ENCODE peak calls at places on chromosomes 4 and X, in four cellular contexts. W is fibroblast of lung, T is PC-3, H is H9. N is an unnamed sample.

GRCh38 chr4:55158957-55159356 is 33.6 kb upstream of the KDR start:
- DNase-seq in W (no peak), T (no peak), H (no peak), N (no peak)

GRCh38 chr4:104494822-104495559 is at the start of gene CXXC4:
- DNase-seq in W (peak; percentile 66), T (no peak), H (peak; percentile 87), N (peak; percentile 10)

GRCh38 chr4:128707864-128708263 is 101.6 kb upstream of the JADE1 start:
- DNase-seq in W (peak; percentile 44), T (peak; percentile 42), H (no peak), N (peak; percentile 25)

GRCh38 chr4:174757736-174758135 is 71.3 kb downstream of the GLRA3 start:
- DNase-seq in W (no peak), T (no peak), H (peak; percentile 42), N (no peak)

GRCh38 chrX:131081772-131082755 is 23.9 kb downstream of the ARHGAP36 start:
- DNase-seq in W (no peak), T (no peak), H (peak; percentile 42), N (no peak)

GRCh38 chrX:101691823-101692222 is 32.2 kb upstream of the ARMCX2 start:
- DNase-seq in W (no peak), T (no peak), H (no peak), N (no peak)

GRCh38 chr4:160129439-160129838 is 1026.6 kb downstream of the RAPGEF2 start:
- DNase-seq in W (no peak), T (peak; percentile 62), H (no peak), N (no peak)

GRCh38 chr4:127849505-127850234 is 31.0 kb upstream of the PLK4 start:
- DNase-seq in W (peak; percentile 12), T (no peak), H (no peak), N (no peak)

GRCh38 chr4:100605144-100605543 is 87.3 kb upstream of the EMCN start:
- DNase-seq in W (no peak), T (no peak), H (no peak), N (no peak)

GRCh38 chr4:120156115-120156718 is 89.6 kb upstream of the MAD2L1 start:
- DNase-seq in W (peak; percentile 89), T (peak; percentile 75), H (no peak), N (peak; percentile 80)

GRCh38 chr4:21649691-21650090 is 298.9 kb downstream of the KCNIP4 start:
- DNase-seq in W (no peak), T (no peak), H (no peak), N (no peak)

GRCh38 chrX:149312097-149312496 is 193.0 kb downstream of the IDS start:
- DNase-seq in W (no peak), T (no peak), H (no peak), N (no peak)

GRCh38 chrX:40644821-40645358 is 2.5 kb downstream of the CXorf38 start:
- DNase-seq in W (peak; percentile 73), T (peak; percentile 72), H (no peak), N (peak; percentile 74)

GRCh38 chr4:10115657-10116624 is 658 bp downstream of the WDR1 start:
- DNase-seq in W (no peak), T (peak; percentile 54), H (peak; percentile 75), N (no peak)

GRCh38 chr4:183770900-183771299 is 111.8 kb downstream of the TRAPPC11 start:
- DNase-seq in W (no peak), T (no peak), H (no peak), N (no peak)

GRCh38 chrX:118724775-118725174 is 2.6 kb upstream of the IL13RA1 start:
- DNase-seq in W (peak; percentile 42), T (peak; percentile 42), H (no peak), N (peak; percentile 56)

GRCh38 chr4:72744103-72744725 is 175.2 kb upstream of the ADAMTS3 start:
- DNase-seq in W (no peak), T (no peak), H (no peak), N (no peak)

GRCh38 chr4:88531549-88531948 is 8.0 kb upstream of the PYURF start:
- DNase-seq in W (peak; percentile 8), T (no peak), H (no peak), N (no peak)

GRCh38 chr4:152817331-152817730 is 37.6 kb downstream of the ARFIP1 start:
- DNase-seq in W (peak; percentile 11), T (no peak), H (no peak), N (peak; percentile 6)

GRCh38 chr4:152824561-152824960 is 44.8 kb downstream of the ARFIP1 start:
- DNase-seq in W (no peak), T (no peak), H (no peak), N (no peak)

GRCh38 chr4:152822323-152822722 is 42.6 kb downstream of the ARFIP1 start:
- DNase-seq in W (no peak), T (no peak), H (no peak), N (no peak)

GRCh38 chr4:152819026-152819645 is 39.4 kb downstream of the ARFIP1 start:
- DNase-seq in W (no peak), T (no peak), H (no peak), N (no peak)

GRCh38 chr4:152820073-152820472 is 40.3 kb downstream of the ARFIP1 start:
- DNase-seq in W (no peak), T (no peak), H (no peak), N (no peak)
- H3K4me1 ChIP-seq in W (no peaks in the 10 kb centered on the region), T (no peaks in the 10 kb centered on the region), H (no peaks in the 10 kb centered on the region), N (no peaks in the 10 kb centered on the region)

GRCh38 chrX:72124540-72125201 is 7.0 kb downstream of the RTL5 start:
- DNase-seq in W (no peak), T (no peak), H (no peak), N (no peak)

GRCh38 chrX:72125331-72126047 is 6.2 kb downstream of the RTL5 start:
- DNase-seq in W (no peak), T (no peak), H (no peak), N (no peak)

GRCh38 chrX:72127332-72127731 is 4.4 kb downstream of the RTL5 start:
- DNase-seq in W (no peak), T (no peak), H (no peak), N (no peak)

GRCh38 chrX:72126539-72127140 is 5.1 kb downstream of the RTL5 start:
- DNase-seq in W (peak; percentile 91), T (peak; percentile 86), H (peak; percentile 83), N (peak; percentile 80)

DNA sequence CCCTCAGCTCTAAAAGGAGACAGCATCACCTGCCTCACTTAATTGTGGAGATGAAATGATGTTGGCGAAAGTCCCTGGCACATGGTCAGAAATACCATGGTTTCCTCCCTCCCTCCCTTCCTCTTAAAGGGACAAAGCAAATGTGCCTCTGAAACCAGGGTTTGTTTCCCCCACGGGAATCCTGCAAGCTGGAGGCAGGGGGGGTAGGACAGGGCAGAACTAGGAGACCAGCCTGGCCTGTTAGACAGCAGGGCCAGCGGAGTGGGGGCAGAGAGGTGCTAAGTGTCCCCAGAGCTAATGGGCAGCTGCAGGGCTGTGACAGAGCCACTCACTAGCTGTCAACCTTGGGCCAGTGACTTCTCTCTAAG is 5.7 kb downstream of the RTL5 start:
- DNase-seq in W (no peak), T (no peak), H (no peak), N (no peak)
- H3K27ac ChIP-seq in W (peak overlapping the region; percentile 43), T (no peak overlapping the region), H (no peak overlapping the region), N (no peak overlapping the region)

GRCh38 chr4:84690481-84690880 is 107.6 kb downstream of the CDS1 start:
- DNase-seq in W (no peak), T (peak; percentile 67), H (no peak), N (peak; percentile 3)
- H3K4me2 ChIP-seq in W (peak overlapping the region; percentile 81), T (peak overlapping the region; percentile 93), H (no peak overlapping the region), N (peak overlapping the region; percentile 85)

GRCh38 chr4:2799444-2799911 is 6.6 kb downstream of the SH3BP2 start:
- DNase-seq in W (no peak), T (no peak), H (no peak), N (no peak)

GRCh38 chr4:2799971-2800690 is 7.2 kb downstream of the SH3BP2 start:
- DNase-seq in W (no peak), T (no peak), H (no peak), N (no peak)

GRCh38 chr4:2797545-2798305 is 4.8 kb downstream of the SH3BP2 start:
- DNase-seq in W (no peak), T (no peak), H (no peak), N (no peak)

GRCh38 chr4:2797188-2797544 is 4.3 kb downstream of the SH3BP2 start:
- DNase-seq in W (no peak), T (no peak), H (no peak), N (no peak)

DNA sequence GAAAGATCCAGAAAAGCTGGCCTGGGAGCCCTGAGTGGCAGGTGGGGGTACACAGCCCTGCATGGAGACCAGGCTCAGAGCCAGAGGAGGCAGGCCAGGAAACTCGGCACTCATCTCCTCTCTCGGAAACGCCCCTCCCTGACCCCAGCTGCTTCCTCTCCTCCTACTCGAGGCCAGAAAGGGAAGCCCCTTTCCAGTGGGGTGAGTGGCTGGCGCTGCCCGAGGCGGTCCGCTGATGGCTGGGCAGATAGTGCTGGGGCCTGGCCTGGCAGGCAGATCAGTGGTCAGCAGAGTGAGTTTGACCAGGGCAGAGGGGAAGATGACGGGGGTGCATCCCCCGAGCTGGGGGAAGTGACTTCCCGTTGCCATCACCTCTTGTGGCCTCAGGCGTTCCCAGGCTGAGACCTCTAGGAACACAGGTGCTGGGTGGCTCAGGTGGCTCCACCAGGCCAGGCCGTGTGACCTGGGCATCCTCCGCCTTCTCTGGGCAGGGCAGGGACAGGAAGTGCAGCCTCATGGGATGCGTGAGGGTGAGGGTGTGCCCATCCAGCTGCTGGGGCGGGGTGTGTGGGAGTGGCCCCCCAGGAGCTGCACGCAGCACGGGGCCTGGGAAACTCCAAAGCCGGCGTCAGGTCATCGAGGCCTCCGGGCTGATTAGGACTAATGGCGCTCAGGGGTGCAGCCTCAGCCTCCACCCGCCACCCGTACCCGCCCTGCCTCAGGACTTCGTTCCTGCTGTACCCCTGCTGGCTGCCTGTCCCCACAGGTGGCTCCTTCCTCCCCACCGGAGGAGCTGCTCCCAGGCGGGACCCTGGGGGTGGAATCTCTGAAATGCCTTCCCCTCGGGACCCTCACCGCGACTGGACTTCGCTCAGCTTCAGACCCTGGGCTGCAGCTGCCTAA is 5.8 kb downstream of the SH3BP2 start:
- DNase-seq in W (peak; percentile 18), T (no peak), H (no peak), N (no peak)
- H3K4me1 ChIP-seq in W (peaks cover 32% of the 10 kb centered on the region), T (peaks cover 26% of the 10 kb centered on the region), H (no peaks in the 10 kb centered on the region), N (peaks cover 60% of the 10 kb centered on the region)

DNA sequence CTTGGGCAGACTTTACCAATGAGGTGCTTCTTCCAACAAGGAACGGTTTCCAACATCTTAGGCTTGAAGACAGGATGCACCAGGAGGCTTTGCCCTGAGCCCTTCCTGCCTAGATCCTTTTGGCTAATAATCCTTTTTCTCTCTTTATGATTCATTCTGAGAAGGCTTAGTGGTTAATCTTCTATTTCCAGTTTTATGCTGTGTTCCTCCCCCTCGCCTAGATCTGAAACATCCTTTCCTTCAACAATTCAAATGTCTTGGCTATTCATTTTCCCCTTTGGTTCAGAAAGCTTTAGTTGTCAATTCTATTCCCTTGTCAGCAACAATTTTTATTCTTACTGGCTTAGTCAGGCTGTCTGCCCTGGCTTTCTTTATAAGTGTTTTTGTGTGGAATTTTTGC is 235.1 kb downstream of the SPRY1 start:
- DNase-seq in W (no peak), T (peak; percentile 62), H (no peak), N (peak; percentile 43)
- H3K27ac ChIP-seq in W (no peak overlapping the region), T (no peak overlapping the region), H (no peak overlapping the region), N (no peak overlapping the region)

GRCh38 chrX:100599456-100599855 is 14.7 kb downstream of the TNMD start:
- DNase-seq in W (no peak), T (no peak), H (no peak), N (no peak)

GRCh38 chrX:100596601-100597000 is 11.9 kb downstream of the TNMD start:
- DNase-seq in W (no peak), T (no peak), H (no peak), N (no peak)

GRCh38 chrX:100600340-100600739 is 15.6 kb downstream of the TNMD start:
- DNase-seq in W (no peak), T (no peak), H (no peak), N (no peak)

GRCh38 chrX:100606753-100607152 is 22.0 kb downstream of the TNMD start:
- DNase-seq in W (no peak), T (no peak), H (no peak), N (no peak)

GRCh38 chrX:100600769-100601168 is 16.0 kb downstream of the TNMD start:
- DNase-seq in W (no peak), T (no peak), H (no peak), N (no peak)
- H3K4me2 ChIP-seq in W (no peak overlapping the region), T (no peak overlapping the region), H (no peak overlapping the region), N (no peak overlapping the region)

N was measured in IMR-90.